ENCODE peak calls at places on chromosome 16, in seven cellular contexts. S, L, C, E, R, K and V are unnamed samples.

GRCh38 chr16:55703003-55704001 is 47.5 kb downstream of the SLC6A2 start:
- DNase-seq in K (peak), L (peak), S (peak), C (no peak), R (peak), E (peak), V (no peak)

GRCh38 chr16:13772782-13773181 is 147.2 kb upstream of the ERCC4 start:
- DNase-seq in E (no peak), S (no peak), L (no peak), R (no peak), C (no peak), K (no peak), V (no peak)

GRCh38 chr16:67462279-67462655 is 18.7 kb downstream of the ATP6V0D1 start:
- DNase-seq in K (no peak), C (peak), S (no peak), E (no peak), L (no peak), R (no peak), V (no peak)

GRCh38 chr16:88882358-88883030 is 16.0 kb upstream of the PABPN1L start:
- DNase-seq in E (no peak), C (no peak), L (no peak), R (no peak), K (no peak), S (no peak), V (no peak)

GRCh38 chr16:66289051-66289680 is 77.3 kb upstream of the CDH5 start:
- DNase-seq in E (no peak), L (no peak), K (no peak), R (no peak), C (peak), S (no peak), V (no peak)

GRCh38 chr16:86798247-86799041 is 220.1 kb downstream of the FOXL1 start:
- DNase-seq in S (no peak), R (no peak), E (no peak), L (no peak), K (no peak), C (no peak), V (no peak)

GRCh38 chr16:19001788-19002187 is 18.1 kb downstream of the TMC7 start:
- DNase-seq in K (no peak), C (no peak), L (peak), E (no peak), R (no peak), S (peak), V (no peak)

GRCh38 chr16:29687755-29688154 is 8.8 kb downstream of the QPRT start:
- DNase-seq in E (no peak), C (no peak), S (no peak), L (no peak), R (no peak), K (no peak), V (no peak)

GRCh38 chr16:80449332-80449731 is 91.5 kb upstream of the DYNLRB2 start:
- DNase-seq in E (no peak), R (no peak), L (no peak), K (no peak), S (no peak), C (no peak), V (no peak)

GRCh38 chr16:20611975-20612471 is 35.9 kb upstream of the ACSM2B start:
- DNase-seq in S (no peak), E (no peak), L (no peak), C (no peak), K (no peak), R (no peak), V (no peak)

GRCh38 chr16:28569011-28569410 is 15.3 kb downstream of the SGF29 start:
- DNase-seq in L (peak), E (no peak), R (no peak), K (no peak), C (no peak), S (no peak), V (no peak)

GRCh38 chr16:14564323-14564722 is 65.7 kb downstream of the PARN start:
- DNase-seq in C (no peak), R (no peak), L (no peak), S (no peak), K (no peak), E (no peak), V (no peak)

GRCh38 chr16:53944026-53944425 is 240.1 kb downstream of the FTO start:
- DNase-seq in K (no peak), L (no peak), S (no peak), R (no peak), C (no peak), E (no peak), V (no peak)

GRCh38 chr16:30948956-30949654 is at the start of gene ORAI3:
- DNase-seq in C (peak), S (no peak), K (peak), E (peak), R (peak), L (peak), V (peak)

GRCh38 chr16:69523571-69523970 is 42.2 kb upstream of the NFAT5 start:
- DNase-seq in L (no peak), S (no peak), K (no peak), E (no peak), R (no peak), C (no peak), V (no peak)

GRCh38 chr16:89304181-89304851 is 86.8 kb downstream of the ZNF778 start:
- DNase-seq in L (no peak), R (no peak), S (no peak), C (peak), E (no peak), K (no peak), V (no peak)

GRCh38 chr16:20740007-20740883 is 1.4 kb downstream of the THUMPD1 start:
- DNase-seq in R (peak), L (peak), K (peak), C (no peak), E (no peak), S (no peak), V (no peak)

GRCh38 chr16:80116711-80117110 is 424.1 kb upstream of the DYNLRB2 start:
- DNase-seq in E (no peak), C (no peak), R (no peak), K (no peak), S (no peak), L (no peak), V (no peak)

GRCh38 chr16:69767459-69768229 is 5.5 kb downstream of the WWP2 start:
- DNase-seq in L (no peak), S (no peak), C (no peak), K (no peak), E (no peak), R (peak), V (no peak)

GRCh38 chr16:10988164-10988803 is 43.9 kb downstream of the CLEC16A start:
- DNase-seq in C (no peak), S (no peak), K (peak), L (no peak), R (peak), E (peak), V (no peak)

GRCh38 chr16:89841275-89841674 is 13.0 kb downstream of the SPIRE2 start:
- DNase-seq in K (no peak), E (no peak), S (no peak), C (no peak), L (no peak), R (peak), V (no peak)

GRCh38 chr16:17467923-17468540 is 2.7 kb downstream of the XYLT1 start:
- DNase-seq in L (peak), E (peak), S (no peak), K (peak), R (peak), C (peak), V (no peak)

GRCh38 chr16:21643787-21644186 is 8.6 kb downstream of the IGSF6 start:
- DNase-seq in R (no peak), L (no peak), E (no peak), C (no peak), S (no peak), K (no peak), V (no peak)

GRCh38 chr16:87263418-87264052 is 53.7 kb downstream of the C16orf95 start:
- DNase-seq in C (no peak), R (peak), E (no peak), K (no peak), S (no peak), L (no peak), V (no peak)

GRCh38 chr16:89300311-89300975 is 82.9 kb downstream of the ZNF778 start:
- DNase-seq in E (no peak), L (peak), S (no peak), C (no peak), K (no peak), R (no peak), V (no peak)

GRCh38 chr16:65376601-65377000 is 254.7 kb upstream of the CDH11 start:
- DNase-seq in R (no peak), C (no peak), L (no peak), S (no peak), E (no peak), K (no peak), V (no peak)

GRCh38 chr16:66412182-66412581 is 14.9 kb upstream of the BEAN1 start:
- DNase-seq in E (no peak), K (no peak), L (no peak), C (no peak), R (no peak), S (no peak), V (no peak)

GRCh38 chr16:79316004-79316458 is 284.5 kb downstream of the MAF start:
- DNase-seq in S (no peak), R (peak), K (no peak), E (no peak), L (no peak), C (no peak), V (no peak)

GRCh38 chr16:87582221-87582965 is 19.9 kb upstream of the JPH3 start:
- DNase-seq in S (peak), C (peak), L (peak), R (no peak), K (no peak), E (peak), V (peak)

GRCh38 chr16:14186007-14186953 is 115.2 kb downstream of the MRTFB start:
- DNase-seq in R (peak), L (peak), C (peak), K (peak), S (peak), E (peak), V (no peak)

GRCh38 chr16:8720080-8720966 is 45.9 kb downstream of the ABAT start:
- DNase-seq in K (peak), E (peak), C (no peak), L (no peak), R (no peak), S (no peak), V (no peak)

GRCh38 chr16:54287018-54287757 is 601 bp upstream of the IRX3 start:
- DNase-seq in L (no peak), S (no peak), R (no peak), C (no peak), E (no peak), K (peak), V (no peak)

GRCh38 chr16:78973041-78973440 is 627.5 kb downstream of the MAF start:
- DNase-seq in R (no peak), S (no peak), C (no peak), K (no peak), L (no peak), E (no peak), V (no peak)

GRCh38 chr16:66265556-66266133 is 100.8 kb upstream of the CDH5 start:
- DNase-seq in C (no peak), S (no peak), L (no peak), E (no peak), K (no peak), R (no peak), V (no peak)

GRCh38 chr16:61879-62281 is 8.3 kb downstream of the SNRNP25 start:
- DNase-seq in L (no peak), E (no peak), S (no peak), C (no peak), K (no peak), R (no peak), V (peak)

GRCh38 chr16:3577302-3577752 is at the start of gene NLRC3:
- DNase-seq in K (no peak), E (no peak), R (peak), S (no peak), L (no peak), C (peak), V (no peak)
- TF ChIP-seq CTCF in K (no peak), E (no peak), R (no peak), S (no peak), L (no peak), C (no peak), V (no peak)

GRCh38 chr16:15888072-15888976 is at the start of gene CEP20:
- DNase-seq in C (peak), K (peak), S (peak), E (peak), L (peak), R (peak), V (peak)
- TF ChIP-seq CTCF in C (peak), K (no peak), S (peak), E (peak), L (no peak), R (no peak), V (peak)

DNA sequence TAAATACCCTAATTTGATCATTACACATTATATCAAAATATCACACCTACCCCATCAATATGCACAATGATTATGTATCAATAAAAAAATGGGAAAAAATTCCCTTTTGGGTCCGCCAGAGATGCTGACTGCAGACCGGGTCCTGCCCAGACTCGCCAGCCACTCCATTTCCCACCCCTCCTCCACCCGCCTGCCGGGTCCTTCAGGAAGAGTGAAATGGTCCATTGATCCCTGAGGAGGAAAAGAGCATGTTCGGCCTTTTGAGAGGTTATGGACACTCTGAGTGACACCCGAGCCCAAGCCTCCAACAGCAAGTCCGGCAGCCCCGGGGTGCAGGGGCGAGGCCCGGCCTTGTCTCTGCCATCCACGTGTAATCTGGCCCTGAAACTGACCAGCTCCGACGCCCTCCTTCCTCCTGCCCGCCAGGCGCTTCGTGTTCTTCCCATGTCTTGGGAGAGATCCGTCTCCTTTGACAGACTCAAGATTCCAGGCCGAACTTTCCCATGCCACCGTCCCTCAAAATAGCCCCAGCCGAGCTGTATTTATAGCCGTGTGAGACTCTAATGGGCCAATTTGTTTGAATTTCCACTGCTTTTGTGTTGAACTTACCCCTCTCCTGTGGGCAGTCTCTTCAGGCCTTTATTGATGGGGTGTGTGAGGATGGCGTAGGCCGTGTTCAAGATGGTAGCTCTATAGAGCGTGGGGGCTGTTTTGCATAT is 124.1 kb upstream of the ZFHX3 start:
- DNase-seq in R (no peak), K (no peak), L (no peak), E (no peak), C (no peak), S (no peak), V (no peak)
- TF ChIP-seq CTCF in R (no peak), K (no peak), L (no peak), E (no peak), C (no peak), S (no peak), V (no peak)

GRCh38 chr16:24583494-24583893 is 44.1 kb downstream of the RBBP6 start:
- DNase-seq in L (no peak), K (no peak), C (no peak), R (no peak), E (no peak), S (no peak), V (no peak)

GRCh38 chr16:24577167-24577566 is 37.8 kb downstream of the RBBP6 start:
- DNase-seq in L (peak), C (no peak), R (no peak), S (no peak), K (peak), E (no peak), V (no peak)

DNA sequence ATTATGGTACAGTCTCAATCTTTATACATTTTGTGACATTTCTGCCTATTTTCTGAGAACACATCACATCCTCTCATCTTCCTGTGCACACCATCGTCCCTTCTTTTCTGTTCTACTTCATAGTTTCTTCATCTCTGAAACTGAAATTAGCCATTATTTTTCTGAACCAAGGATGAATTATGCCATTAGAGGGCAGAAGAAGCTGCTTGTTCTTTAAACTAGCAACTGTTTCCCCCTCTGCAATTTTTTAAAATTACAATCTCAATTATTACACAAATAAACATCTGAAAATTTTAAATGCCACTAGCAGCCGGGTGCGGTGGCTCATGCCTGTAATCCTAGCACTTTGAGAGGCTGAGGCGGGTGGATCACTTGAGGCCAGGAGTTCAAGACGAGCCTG is 41.3 kb downstream of the RBBP6 start:
- DNase-seq in K (no peak), L (peak), E (no peak), C (no peak), S (peak), R (no peak), V (no peak)
- TF ChIP-seq CTCF in K (no peak), L (peak), E (peak), C (peak), S (peak), R (no peak), V (peak)

GRCh38 chr16:7351572-7351971 is 18.9 kb downstream of the RBFOX1 start:
- DNase-seq in E (no peak), S (no peak), K (no peak), C (no peak), L (no peak), R (no peak), V (no peak)
- TF ChIP-seq CTCF in E (no peak), S (no peak), K (no peak), C (no peak), L (no peak), R (no peak), V (no peak)

DNA sequence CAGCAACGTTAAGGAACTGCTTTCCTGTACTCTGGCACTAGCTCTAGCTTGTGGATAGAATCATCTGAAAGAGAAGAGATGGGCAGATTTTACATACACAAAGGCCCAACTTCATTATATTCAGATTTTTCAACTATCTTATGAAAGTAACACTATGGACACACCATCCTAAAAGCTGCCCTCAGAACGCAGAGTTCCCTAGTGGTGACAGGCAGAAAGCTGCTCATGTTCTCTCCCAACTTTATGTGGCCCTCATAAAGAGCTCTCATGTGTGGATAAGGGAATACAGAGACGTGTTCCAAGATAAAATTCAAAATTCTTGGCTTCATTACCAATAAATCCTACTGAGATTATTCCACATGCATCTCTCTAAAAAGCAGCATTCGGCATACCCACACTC is 1.5 kb downstream of the CFAP20 start:
- DNase-seq in S (no peak), R (no peak), K (no peak), E (no peak), L (no peak), C (no peak), V (no peak)
- TF ChIP-seq CTCF in S (peak), R (no peak), K (no peak), E (no peak), L (peak), C (no peak), V (no peak)

DNA sequence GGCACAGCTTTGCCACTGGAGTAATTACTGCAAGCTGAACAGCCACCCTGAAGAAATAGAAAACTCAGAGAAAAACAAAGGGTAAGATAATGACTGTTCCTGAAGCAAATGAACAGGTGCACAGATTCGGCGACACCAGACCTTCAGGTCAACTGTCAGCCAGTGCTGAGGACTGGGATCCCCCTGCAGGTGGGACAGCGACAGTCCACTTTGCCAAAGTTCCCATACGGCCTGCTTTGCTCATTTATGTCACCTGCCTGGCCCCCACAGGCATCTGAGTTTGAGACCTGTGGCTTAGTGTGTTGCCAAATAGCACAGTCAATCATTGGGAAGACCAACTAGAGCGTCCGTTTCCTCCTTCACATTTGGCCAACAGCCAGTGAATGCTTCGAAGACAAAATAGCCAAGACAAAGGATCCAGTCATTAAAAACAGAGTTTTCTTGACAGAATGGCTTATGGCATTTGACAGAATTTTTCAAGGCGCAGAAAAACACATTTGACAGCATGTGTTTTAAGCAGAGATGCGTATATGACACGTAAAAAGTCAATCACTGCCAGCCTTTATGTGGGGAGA is 113.8 kb downstream of the ABCC12 start:
- DNase-seq in R (peak), L (no peak), C (no peak), K (peak), E (peak), S (no peak), V (no peak)
- TF ChIP-seq CTCF in R (no peak), L (no peak), C (no peak), K (peak), E (peak), S (no peak), V (peak)

GRCh38 chr16:50326835-50327465 is 41.8 kb downstream of the BRD7 start:
- DNase-seq in L (peak), R (peak), E (peak), K (no peak), S (no peak), C (no peak), V (no peak)
- TF ChIP-seq CTCF in L (peak), R (peak), E (peak), K (peak), S (peak), C (peak), V (peak)

GRCh38 chr16:85193876-85194275 is 81.6 kb upstream of the CIBAR2 start:
- DNase-seq in R (no peak), C (no peak), E (no peak), L (no peak), S (no peak), K (no peak), V (no peak)
- TF ChIP-seq CTCF in R (no peak), C (no peak), E (no peak), L (no peak), S (no peak), K (no peak), V (no peak)

GRCh38 chr16:85718153-85718477 is 29.4 kb upstream of the GINS2 start:
- DNase-seq in K (no peak), C (no peak), S (no peak), E (no peak), R (no peak), L (no peak), V (no peak)

GRCh38 chr16:85719605-85720318 is 31.0 kb upstream of the GINS2 start:
- DNase-seq in S (no peak), K (no peak), L (no peak), R (no peak), E (no peak), C (no peak), V (no peak)

GRCh38 chr16:85720319-85720637 is 30.6 kb downstream of the C16orf74 start:
- DNase-seq in S (no peak), E (no peak), L (no peak), K (no peak), C (no peak), R (no peak), V (no peak)

GRCh38 chr16:85717393-85718152 is 28.8 kb upstream of the GINS2 start:
- DNase-seq in R (peak), S (peak), C (peak), E (peak), K (peak), L (peak), V (no peak)

DNA sequence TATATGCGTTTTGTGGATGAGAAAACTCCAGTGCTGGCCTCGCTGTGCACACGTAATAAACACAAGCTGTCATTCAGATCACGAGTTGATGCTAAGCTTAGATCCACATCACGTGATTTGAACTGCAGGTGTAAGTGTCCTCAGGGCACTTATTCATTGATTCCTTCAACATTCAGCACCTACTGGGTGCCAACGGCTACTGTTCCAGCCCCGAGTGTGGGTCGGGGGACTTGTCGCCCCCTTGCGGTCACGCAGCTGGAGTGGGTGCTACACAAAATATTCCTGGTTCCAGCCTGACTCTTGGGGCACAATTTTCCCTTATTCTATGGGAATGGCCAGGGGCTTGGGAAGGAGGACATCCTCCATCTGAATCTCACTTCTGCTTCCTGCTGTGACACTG is 29.9 kb upstream of the GINS2 start:
- DNase-seq in E (peak), L (no peak), K (peak), S (no peak), R (no peak), C (no peak), V (no peak)
- TF ChIP-seq CTCF in E (peak), L (peak), K (peak), S (peak), R (no peak), C (peak), V (peak)